ENCODE peak calls at places on chromosomes 6 and 20, in five cellular contexts. W, H, Z, C and I are unnamed samples.

GRCh38 chr6:141963543-141964295 is 169.0 kb upstream of the GJE1 start:
- DNase-seq in W (no peak), H (no peak), Z (no peak), C (no peak), I (no peak)

GRCh38 chr6:62803094-62803493 is 408.2 kb upstream of the FKBP1C start:
- DNase-seq in W (no peak), H (no peak), Z (no peak), C (peak; percentile 28), I (no peak)

GRCh38 chr20:23928788-23929187 is 49.2 kb upstream of the CST5 start:
- DNase-seq in W (no peak), H (no peak), Z (no peak), C (no peak), I (peak; percentile 64)

GRCh38 chr20:53738039-53738944 is 144.7 kb upstream of the ZNF217 start:
- DNase-seq in W (peak; percentile 93), H (no peak), Z (peak; percentile 85), C (peak; percentile 68), I (peak; percentile 7)

GRCh38 chr20:2103454-2104153 is 2.0 kb downstream of the STK35 start:
- DNase-seq in W (peak; percentile 60), H (no peak), Z (no peak), C (no peak), I (peak; percentile 41)

GRCh38 chr6:150058986-150059385 is 9.9 kb downstream of the ULBP3 start:
- DNase-seq in W (no peak), H (no peak), Z (no peak), C (no peak), I (no peak)

GRCh38 chr6:40754481-40755045 is 167.4 kb upstream of the LRFN2 start:
- DNase-seq in W (peak; percentile 39), H (no peak), Z (no peak), C (peak; percentile 54), I (peak; percentile 73)

GRCh38 chr6:89984926-89985743 is 90.9 kb downstream of the GJA10 start:
- DNase-seq in W (peak; percentile 95), H (no peak), Z (no peak), C (peak; percentile 75), I (peak; percentile 37)

GRCh38 chr6:99138445-99138844 is 190.7 kb upstream of the FBXL4 start:
- DNase-seq in W (peak; percentile 55), H (no peak), Z (no peak), C (no peak), I (peak; percentile 85)

GRCh38 chr6:134539865-134540323 is 222.0 kb upstream of the SGK1 start:
- DNase-seq in W (no peak), H (no peak), Z (peak; percentile 46), C (no peak), I (no peak)

GRCh38 chr20:33559994-33560393 is 70.1 kb downstream of the CBFA2T2 start:
- DNase-seq in W (peak; percentile 18), H (no peak), Z (no peak), C (no peak), I (peak; percentile 65)

GRCh38 chr6:84077645-84078044 is 44.1 kb downstream of the MRAP2 start:
- DNase-seq in W (no peak), H (no peak), Z (no peak), C (no peak), I (no peak)

GRCh38 chr6:35962779-35963570 is 42.1 kb upstream of the SRPK1 start:
- DNase-seq in W (no peak), H (no peak), Z (no peak), C (no peak), I (no peak)

GRCh38 chr6:168363811-168364792 is 44.5 kb upstream of the DACT2 start:
- DNase-seq in W (no peak), H (no peak), Z (no peak), C (no peak), I (no peak)

GRCh38 chr6:130129781-130130246 is 92.9 kb downstream of the SAMD3 start:
- DNase-seq in W (no peak), H (no peak), Z (no peak), C (no peak), I (no peak)

GRCh38 chr6:89637960-89638319 is 607 bp downstream of the LYRM2 start:
- DNase-seq in W (no peak), H (no peak), Z (no peak), C (no peak), I (peak; percentile 44)

GRCh38 chr20:25245461-25245860 is 2.4 kb upstream of the PYGB start:
- DNase-seq in W (peak; percentile 90), H (no peak), Z (no peak), C (no peak), I (no peak)

GRCh38 chr20:46990017-46990810 is 95.6 kb downstream of the EYA2 start:
- DNase-seq in W (no peak), H (no peak), Z (no peak), C (no peak), I (no peak)

GRCh38 chr6:10690651-10691445 is 3.6 kb downstream of the C6orf52 start:
- DNase-seq in W (no peak), H (no peak), Z (no peak), C (no peak), I (no peak)

GRCh38 chr20:42652261-42652660 is 537.4 kb downstream of the PTPRT start:
- DNase-seq in W (no peak), H (no peak), Z (no peak), C (no peak), I (no peak)

GRCh38 chr6:39617023-39617422 is 108.2 kb downstream of the KIF6 start:
- DNase-seq in W (no peak), H (no peak), Z (no peak), C (no peak), I (no peak)

GRCh38 chr6:33761922-33762629 is 15.4 kb upstream of the IP6K3 start:
- DNase-seq in W (peak; percentile 85), H (no peak), Z (peak; percentile 72), C (peak; percentile 73), I (peak; percentile 70)

GRCh38 chr6:121828567-121828966 is 393.1 kb downstream of the GJA1 start:
- DNase-seq in W (no peak), H (no peak), Z (no peak), C (no peak), I (no peak)

GRCh38 chr6:157798851-157799250 is 24.2 kb upstream of the SNX9 start:
- DNase-seq in W (no peak), H (no peak), Z (no peak), C (no peak), I (no peak)

GRCh38 chr6:155248021-155249001 is 15.5 kb upstream of the CLDN20 start:
- DNase-seq in W (peak; percentile 47), H (peak; percentile 39), Z (peak; percentile 64), C (peak; percentile 48), I (peak; percentile 55)

GRCh38 chr6:49506569-49507111 is 6.9 kb downstream of the GLYATL3 start:
- DNase-seq in W (no peak), H (no peak), Z (no peak), C (no peak), I (peak; percentile 86)

GRCh38 chr6:106055442-106055975 is 30.6 kb upstream of the PRDM1 start:
- DNase-seq in W (no peak), H (no peak), Z (no peak), C (no peak), I (no peak)

GRCh38 chr20:49594143-49594928 is 26.4 kb upstream of the PTGIS start:
- DNase-seq in W (no peak), H (no peak), Z (peak; percentile 69), C (no peak), I (no peak)

GRCh38 chr6:111559193-111560097 is 46.2 kb downstream of the TRAF3IP2 start:
- DNase-seq in W (peak; percentile 39), H (no peak), Z (no peak), C (no peak), I (peak; percentile 75)

GRCh38 chr6:68653706-68654089 is 18.6 kb downstream of the ADGRB3 start:
- DNase-seq in W (no peak), H (no peak), Z (no peak), C (no peak), I (no peak)

GRCh38 chr20:57092112-57092899 is 174.1 kb downstream of the BMP7 start:
- DNase-seq in W (peak; percentile 86), H (peak; percentile 30), Z (peak; percentile 62), C (peak; percentile 85), I (peak; percentile 61)